ENCODE peak calls at places on chromosomes 11 and 22, in six cellular contexts. S, G, C, K, F and N are unnamed samples.
A peak's percentile ranks its signal among the peaks of the same experiment; 100 is the strongest.

GRCh38 chr11:92675303-92675702 is 294.1 kb upstream of the MTNR1B start:
- DNase-seq in S (no peak), G (no peak), C (no peak), K (no peak), F (no peak), N (no peak)

GRCh38 chr11:109728056-109728455 is 306.1 kb downstream of the C11orf87 start:
- DNase-seq in S (no peak), G (no peak), C (no peak), K (no peak), F (peak; percentile 30), N (no peak)

GRCh38 chr11:123880912-123881311 is 4.6 kb downstream of the TMEM225 start:
- DNase-seq in S (no peak), G (no peak), C (no peak), K (no peak), F (no peak), N (no peak)

GRCh38 chr22:38863531-38864131 is 8.4 kb downstream of the CBX6 start:
- DNase-seq in S (peak; percentile 63), G (no peak), C (no peak), K (no peak), F (no peak), N (no peak)

GRCh38 chr11:17375547-17375946 is 12.9 kb downstream of the KCNJ11 start:
- DNase-seq in S (no peak), G (no peak), C (no peak), K (no peak), F (no peak), N (no peak)

GRCh38 chr22:40415531-40416266 is 45.3 kb downstream of the SGSM3 start:
- DNase-seq in S (no peak), G (no peak), C (no peak), K (no peak), F (no peak), N (no peak)

GRCh38 chr22:50418624-50419023 is 56.2 kb downstream of the SBF1 start:
- DNase-seq in S (no peak), G (no peak), C (no peak), K (no peak), F (no peak), N (no peak)

GRCh38 chr22:37633693-37634504 is 5.6 kb upstream of the SH3BP1 start:
- DNase-seq in S (peak; percentile 92), G (no peak), C (peak; percentile 59), K (peak; percentile 90), F (no peak), N (no peak)

GRCh38 chr11:73277467-73277866 is 5.3 kb downstream of the P2RY6 start:
- DNase-seq in S (peak; percentile 58), G (no peak), C (no peak), K (no peak), F (no peak), N (no peak)

GRCh38 chr22:43127166-43127908 is 15.9 kb downstream of the MCAT start:
- DNase-seq in S (no peak), G (no peak), C (no peak), K (no peak), F (peak; percentile 14), N (no peak)

GRCh38 chr22:36419177-36419911 is 31.6 kb upstream of the MYH9 start:
- DNase-seq in S (no peak), G (no peak), C (no peak), K (peak; percentile 53), F (no peak), N (no peak)

GRCh38 chr11:130631119-130631518 is 182.7 kb downstream of the ADAMTS15 start:
- DNase-seq in S (no peak), G (no peak), C (peak; percentile 2), K (no peak), F (peak; percentile 95), N (no peak)

GRCh38 chr22:38088723-38089473 is 4.9 kb upstream of the SLC16A8 start:
- DNase-seq in S (no peak), G (no peak), C (no peak), K (peak; percentile 30), F (peak; percentile 45), N (no peak)

GRCh38 chr11:46541593-46542371 is 52.0 kb downstream of the AMBRA1 start:
- DNase-seq in S (no peak), G (no peak), C (no peak), K (peak; percentile 31), F (no peak), N (no peak)

GRCh38 chr22:39237276-39238123 is 7.3 kb downstream of the PDGFB start:
- DNase-seq in S (no peak), G (no peak), C (no peak), K (no peak), F (no peak), N (no peak)

GRCh38 chr22:49966041-49966715 is 5.6 kb downstream of the PIM3 start:
- DNase-seq in S (peak; percentile 77), G (no peak), C (no peak), K (no peak), F (no peak), N (no peak)

GRCh38 chr11:72507050-72507449 is 72.7 kb upstream of the CLPB start:
- DNase-seq in S (no peak), G (no peak), C (no peak), K (no peak), F (no peak), N (no peak)

GRCh38 chr11:11641581-11641980 is 19.8 kb upstream of the GALNT18 start:
- DNase-seq in S (no peak), G (no peak), C (no peak), K (no peak), F (peak; percentile 40), N (no peak)

GRCh38 chr11:64015935-64016468 is 19.7 kb upstream of the FLRT1 start:
- DNase-seq in S (no peak), G (no peak), C (no peak), K (no peak), F (no peak), N (no peak)

GRCh38 chr11:129222158-129222557 is 30.0 kb upstream of the ARHGAP32 start:
- DNase-seq in S (no peak), G (no peak), C (no peak), K (no peak), F (no peak), N (no peak)

GRCh38 chr11:2257023-2257700 is 13.2 kb downstream of the ASCL2 start:
- DNase-seq in S (peak; percentile 73), G (no peak), C (no peak), K (no peak), F (peak; percentile 58), N (no peak)

GRCh38 chr22:17949926-17950473 is 74.4 kb downstream of the MICAL3 start:
- DNase-seq in S (no peak), G (no peak), C (no peak), K (no peak), F (no peak), N (no peak)

GRCh38 chr22:46292727-46293126 is 3.9 kb upstream of the GTSE1 start:
- DNase-seq in S (no peak), G (no peak), C (no peak), K (no peak), F (no peak), N (no peak)

GRCh38 chr11:79182794-79183193 is 258.0 kb downstream of the TENM4 start:
- DNase-seq in S (no peak), G (no peak), C (no peak), K (no peak), F (peak; percentile 32), N (no peak)

GRCh38 chr11:33682446-33682845 is 18.2 kb downstream of the C11orf91 start:
- DNase-seq in S (no peak), G (no peak), C (no peak), K (no peak), F (peak; percentile 97), N (no peak)

GRCh38 chr11:350723-351255 is 18.5 kb upstream of the B4GALNT4 start:
- DNase-seq in S (no peak), G (no peak), C (no peak), K (no peak), F (peak; percentile 87), N (no peak)

GRCh38 chr22:40668611-40669390 is 10.5 kb upstream of the MCHR1 start:
- DNase-seq in S (no peak), G (no peak), C (no peak), K (no peak), F (peak; percentile 87), N (no peak)

GRCh38 chr11:124837491-124837856 is 27.8 kb upstream of the ROBO3 start:
- DNase-seq in S (no peak), G (no peak), C (no peak), K (no peak), F (peak; percentile 71), N (peak; percentile 64)